ENCODE peak calls at places on chromosome 11, in seven cellular contexts. D is suprapubic skin; K is MM.1S; A is CD8-positive, alpha-beta T cell; Z is PC-3; H is IMR-90; U is HAP-1. T is an unnamed sample.

GRCh38 chr11:35937751-35938150 is 6.1 kb upstream of the LDLRAD3 start:
- DNase-seq in D (no peak), K (no peak), A (no peak), Z (no peak), H (no peak), U (no peak), T (no peak)

GRCh38 chr11:117597083-117597482 is 199.9 kb downstream of the DSCAML1 start:
- DNase-seq in D (no peak), K (peak; percentile 61), A (no peak), Z (peak; percentile 56), H (peak; percentile 32), U (peak; percentile 8), T (peak; percentile 33)

GRCh38 chr11:68015467-68015866 is 5.3 kb downstream of the ALDH3B1 start:
- DNase-seq in D (no peak), K (no peak), A (no peak), Z (no peak), H (no peak), U (no peak), T (no peak)

GRCh38 chr11:106683435-106683834 is 334.8 kb downstream of the GUCY1A2 start:
- DNase-seq in D (no peak), K (no peak), A (no peak), Z (no peak), H (no peak), U (no peak), T (no peak)

GRCh38 chr11:123235117-123235686 is 40.2 kb upstream of the CLMP start:
- DNase-seq in D (peak; percentile 82), K (no peak), A (peak; percentile 54), Z (peak; percentile 50), H (no peak), U (no peak), T (peak; percentile 26)

GRCh38 chr11:47784785-47785381 is 17.7 kb upstream of the FNBP4 start:
- DNase-seq in D (no peak), K (no peak), A (no peak), Z (no peak), H (no peak), U (no peak), T (no peak)

GRCh38 chr11:116605543-116605942 is 167.2 kb downstream of the BUD13 start:
- DNase-seq in D (no peak), K (peak; percentile 55), A (no peak), Z (peak; percentile 72), H (peak; percentile 11), U (peak; percentile 49), T (peak; percentile 24)

GRCh38 chr11:5674391-5674790 is 10.5 kb downstream of the TRIM5 start:
- DNase-seq in D (no peak), K (no peak), A (no peak), Z (no peak), H (no peak), U (no peak), T (no peak)

GRCh38 chr11:118928870-118929495 is 3.3 kb upstream of the BCL9L start:
- DNase-seq in D (peak; percentile 88), K (peak; percentile 42), A (no peak), Z (peak; percentile 71), H (peak; percentile 41), U (peak; percentile 62), T (peak; percentile 49)

GRCh38 chr11:11569936-11570491 is 51.8 kb downstream of the GALNT18 start:
- DNase-seq in D (no peak), K (no peak), A (no peak), Z (peak; percentile 13), H (no peak), U (no peak), T (peak; percentile 85)

GRCh38 chr11:83206221-83206620 is 12.7 kb downstream of the ANKRD42 start:
- DNase-seq in D (no peak), K (no peak), A (no peak), Z (no peak), H (no peak), U (no peak), T (no peak)

GRCh38 chr11:69986421-69987229 is 91.5 kb upstream of the ANO1 start:
- DNase-seq in D (no peak), K (no peak), A (no peak), Z (no peak), H (no peak), U (no peak), T (no peak)
- H3K27me3 ChIP-seq in D (peaks cover 78% of the 10 kb centered on the region), K (peaks cover 94% of the 10 kb centered on the region), A (peaks cover 5% of the 10 kb centered on the region), Z (no peaks in the 10 kb centered on the region), H (no peaks in the 10 kb centered on the region), U (peaks cover 39% of the 10 kb centered on the region), T (no peaks in the 10 kb centered on the region)

GRCh38 chr11:1884123-1884415 is 7.6 kb downstream of the PRR33 start:
- DNase-seq in D (no peak), K (no peak), A (no peak), Z (no peak), H (no peak), U (no peak), T (no peak)
- H3K4me3 ChIP-seq in D (no peak overlapping the region), K (no peak overlapping the region), A (no peak overlapping the region), Z (no peak overlapping the region), H (no peak overlapping the region), U (no peak overlapping the region), T (no peak overlapping the region)

GRCh38 chr11:55655096-55655495 is 6.9 kb upstream of the OR4C6 start:
- DNase-seq in D (no peak), K (no peak), A (no peak), Z (peak; percentile 44), H (no peak), U (no peak), T (no peak)

GRCh38 chr11:55658608-55659007 is 3.4 kb upstream of the OR4C6 start:
- DNase-seq in D (no peak), K (no peak), A (no peak), Z (no peak), H (no peak), U (no peak), T (no peak)

GRCh38 chr11:55661901-55662300 is at the start of gene OR4C6:
- DNase-seq in D (no peak), K (no peak), A (no peak), Z (no peak), H (no peak), U (no peak), T (no peak)

GRCh38 chr11:55652560-55652959 is 4.4 kb downstream of the OR4S2 start:
- DNase-seq in D (no peak), K (no peak), A (no peak), Z (no peak), H (no peak), U (no peak), T (no peak)

DNA sequence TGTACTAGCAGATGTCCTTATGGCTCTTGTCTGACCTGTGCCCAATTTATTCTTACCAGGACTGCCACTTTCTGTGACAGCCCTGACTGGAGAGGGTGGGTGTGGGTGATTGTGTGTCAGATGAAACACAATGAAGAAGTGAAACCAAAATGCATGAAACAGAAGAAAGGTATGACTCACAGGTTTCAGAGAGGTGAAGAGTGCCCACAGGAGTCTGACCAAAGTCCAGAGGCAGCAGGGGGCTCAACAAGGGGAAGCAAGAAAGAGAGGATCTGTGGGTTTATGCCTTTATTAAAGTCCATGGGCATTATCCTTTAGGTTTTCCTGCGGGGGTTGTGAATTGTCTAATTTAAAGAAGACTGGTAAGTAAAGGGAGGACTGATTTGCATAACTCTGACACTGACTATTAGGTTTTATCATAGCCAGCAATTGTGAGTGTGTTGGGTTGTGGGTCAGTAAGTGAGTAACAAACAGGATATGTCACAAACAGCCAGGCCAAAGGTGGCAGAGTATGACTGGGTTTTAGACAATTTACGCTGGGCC is 3.9 kb upstream of the OR4C6 start:
- DNase-seq in D (no peak), K (peak; percentile 90), A (no peak), Z (peak; percentile 60), H (no peak), U (no peak), T (no peak)
- H3K9me3 ChIP-seq in D (no peaks in the 10 kb centered on the region), K (no peaks in the 10 kb centered on the region), A (no peaks in the 10 kb centered on the region), Z (no peaks in the 10 kb centered on the region), H (peaks cover 5% of the 10 kb centered on the region), U (no peaks in the 10 kb centered on the region), T (no peaks in the 10 kb centered on the region)

GRCh38 chr11:66727282-66727882 is 1.6 kb downstream of the SPTBN2 start:
- DNase-seq in D (no peak), K (peak; percentile 25), A (no peak), Z (peak; percentile 50), H (peak; percentile 11), U (peak; percentile 32), T (peak; percentile 60)
- H3K27me3 ChIP-seq in D (peaks cover 5% of the 10 kb centered on the region), K (peaks cover 11% of the 10 kb centered on the region), A (peaks cover 14% of the 10 kb centered on the region), Z (no peaks in the 10 kb centered on the region), H (peaks cover 69% of the 10 kb centered on the region), U (no peaks in the 10 kb centered on the region), T (peaks cover 3% of the 10 kb centered on the region)

DNA sequence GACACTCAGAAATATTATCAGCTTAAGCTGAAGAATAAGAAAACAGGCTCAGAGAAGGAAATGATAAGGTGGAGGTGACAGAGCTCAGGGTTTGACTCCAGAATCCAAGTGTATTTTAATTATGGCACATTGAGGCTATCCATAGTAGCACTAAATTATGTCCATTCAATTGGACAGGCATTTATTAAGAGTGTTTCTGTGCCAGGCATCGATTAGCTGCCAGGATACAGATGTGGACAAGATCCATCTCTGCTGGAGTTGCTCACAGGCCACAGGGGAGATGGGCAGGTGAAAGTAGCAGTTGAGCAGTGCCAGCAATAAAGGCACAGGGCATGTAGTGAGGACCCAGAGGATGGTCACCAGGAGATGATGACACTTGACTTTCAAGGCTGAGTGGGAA is 592.5 kb downstream of the INSC start:
- DNase-seq in D (no peak), K (no peak), A (no peak), Z (no peak), H (no peak), U (no peak), T (no peak)
- H3K4me3 ChIP-seq in D (no peak overlapping the region), K (no peak overlapping the region), A (no peak overlapping the region), Z (no peak overlapping the region), H (no peak overlapping the region), U (no peak overlapping the region), T (no peak overlapping the region)